ENCODE peak calls at places on chromosomes 12 and 14, in five cellular contexts. One of them, this sample, is unnamed. For H3K9me3 and H3K27me3, the result is how much of the 10 kb centered on the place peaks cover.

GRCh38 chr12:57614178-57614947 is 3.1 kb downstream of the ARHGEF25 start:
- DNase-seq in upper lobe of right lung: no peak
- DNase-seq in CD4-positive, CD25-positive, alpha-beta regulatory T cell: no peak
- DNase-seq in neural progenitor cell: peak
- DNase-seq in psoas muscle: peak
- DNase-seq in this sample: no peak

GRCh38 chr12:78928200-78929074 is 63.9 kb downstream of the SYT1 start:
- DNase-seq in upper lobe of right lung: no peak
- DNase-seq in CD4-positive, CD25-positive, alpha-beta regulatory T cell: no peak
- DNase-seq in neural progenitor cell: no peak
- DNase-seq in psoas muscle: no peak
- DNase-seq in this sample: no peak

GRCh38 chr12:21336656-21337055 is 1.9 kb upstream of the SLCO1A2 start:
- DNase-seq in upper lobe of right lung: no peak
- DNase-seq in CD4-positive, CD25-positive, alpha-beta regulatory T cell: no peak
- DNase-seq in neural progenitor cell: no peak
- DNase-seq in psoas muscle: no peak
- DNase-seq in this sample: no peak

GRCh38 chr12:32870716-32871115 is 25.9 kb downstream of the PKP2 start:
- DNase-seq in upper lobe of right lung: no peak
- DNase-seq in CD4-positive, CD25-positive, alpha-beta regulatory T cell: no peak
- DNase-seq in neural progenitor cell: no peak
- DNase-seq in psoas muscle: no peak
- DNase-seq in this sample: no peak

GRCh38 chr14:100383727-100384158 is 60.6 kb downstream of the SLC25A47 start:
- DNase-seq in upper lobe of right lung: peak
- DNase-seq in CD4-positive, CD25-positive, alpha-beta regulatory T cell: peak
- DNase-seq in neural progenitor cell: peak
- DNase-seq in psoas muscle: peak
- DNase-seq in this sample: peak

GRCh38 chr12:100234166-100234565 is 32.7 kb downstream of the DEPDC4 start:
- DNase-seq in upper lobe of right lung: no peak
- DNase-seq in CD4-positive, CD25-positive, alpha-beta regulatory T cell: no peak
- DNase-seq in neural progenitor cell: no peak
- DNase-seq in psoas muscle: no peak
- DNase-seq in this sample: no peak

GRCh38 chr12:110744176-110744575 is 1.5 kb upstream of the PPP1CC start:
- DNase-seq in upper lobe of right lung: no peak
- DNase-seq in CD4-positive, CD25-positive, alpha-beta regulatory T cell: no peak
- DNase-seq in neural progenitor cell: peak
- DNase-seq in psoas muscle: peak
- DNase-seq in this sample: no peak

GRCh38 chr14:76742961-76743360 is 18.3 kb upstream of the VASH1 start:
- DNase-seq in upper lobe of right lung: no peak
- DNase-seq in CD4-positive, CD25-positive, alpha-beta regulatory T cell: no peak
- DNase-seq in neural progenitor cell: no peak
- DNase-seq in psoas muscle: no peak
- DNase-seq in this sample: no peak

GRCh38 chr14:24353551-24354529 is 14.0 kb upstream of the RIPK3 start:
- DNase-seq in upper lobe of right lung: no peak
- DNase-seq in CD4-positive, CD25-positive, alpha-beta regulatory T cell: no peak
- DNase-seq in neural progenitor cell: no peak
- DNase-seq in psoas muscle: no peak
- DNase-seq in this sample: no peak

GRCh38 chr12:3461391-3461790 is 29.6 kb upstream of the PRMT8 start:
- DNase-seq in upper lobe of right lung: no peak
- DNase-seq in CD4-positive, CD25-positive, alpha-beta regulatory T cell: no peak
- DNase-seq in neural progenitor cell: no peak
- DNase-seq in psoas muscle: no peak
- DNase-seq in this sample: no peak

GRCh38 chr12:129839679-129840078 is 64.1 kb downstream of the TMEM132D start:
- DNase-seq in upper lobe of right lung: no peak
- DNase-seq in CD4-positive, CD25-positive, alpha-beta regulatory T cell: no peak
- DNase-seq in neural progenitor cell: no peak
- DNase-seq in psoas muscle: no peak
- DNase-seq in this sample: no peak

GRCh38 chr12:111673503-111673902 is 12.3 kb downstream of the BRAP start:
- DNase-seq in upper lobe of right lung: no peak
- DNase-seq in CD4-positive, CD25-positive, alpha-beta regulatory T cell: no peak
- DNase-seq in neural progenitor cell: no peak
- DNase-seq in psoas muscle: no peak
- DNase-seq in this sample: no peak

DNA sequence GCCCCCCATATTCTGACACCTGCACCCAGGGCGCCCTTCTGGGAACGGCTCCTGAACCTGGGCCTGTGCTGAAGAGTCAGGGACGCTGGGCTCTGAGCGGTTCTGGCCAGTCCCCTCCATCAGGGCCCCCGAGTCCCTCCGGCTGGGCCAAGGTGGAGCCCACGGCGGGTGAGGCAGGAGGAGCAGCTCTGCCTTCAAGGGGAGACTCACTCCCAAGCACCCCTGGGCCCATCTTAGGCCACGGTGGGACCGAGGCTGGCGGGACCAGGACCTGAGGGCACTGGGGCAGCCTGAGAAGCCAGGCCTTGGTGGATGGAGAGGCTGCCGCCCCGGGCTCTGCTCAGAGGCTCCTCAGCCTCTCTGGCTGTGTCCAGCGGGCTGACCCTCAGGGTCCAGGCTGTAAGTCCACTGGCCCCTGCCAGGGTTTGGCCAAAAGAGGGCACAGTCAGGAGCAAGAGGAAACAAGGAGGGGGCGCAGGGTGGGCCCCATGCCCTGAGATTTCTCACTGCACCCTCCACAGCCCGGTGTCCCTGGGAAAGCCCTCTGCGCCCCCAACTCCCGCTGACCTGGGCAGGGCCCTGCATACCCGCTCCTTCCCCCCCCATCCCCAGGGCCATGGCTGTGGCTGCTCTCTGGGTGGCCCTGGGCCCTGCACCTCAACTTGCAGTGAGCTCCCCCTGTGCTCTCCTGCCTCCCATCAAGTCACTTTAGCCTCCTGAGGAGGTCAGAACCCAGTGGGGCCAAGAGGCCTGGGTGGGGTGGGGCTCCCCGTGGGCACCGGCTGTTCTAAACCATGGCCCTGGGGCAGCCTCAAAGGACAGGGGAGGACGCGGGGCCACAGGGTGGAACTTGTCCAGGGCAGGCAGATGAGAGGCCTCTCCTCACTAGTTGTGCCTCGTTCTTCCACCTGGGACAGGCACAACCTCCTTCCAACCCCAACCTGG is 266.4 kb upstream of the SFSWAP start:
- DNase-seq in upper lobe of right lung: peak
- DNase-seq in CD4-positive, CD25-positive, alpha-beta regulatory T cell: no peak
- DNase-seq in neural progenitor cell: no peak
- DNase-seq in psoas muscle: peak
- DNase-seq in this sample: no peak
- H3K9me3 ChIP-seq in upper lobe of right lung: under half
- H3K9me3 ChIP-seq in CD4-positive, CD25-positive, alpha-beta regulatory T cell: under half
- H3K9me3 ChIP-seq in neural progenitor cell: under half
- H3K9me3 ChIP-seq in psoas muscle: under half
- H3K9me3 ChIP-seq in this sample: under half

GRCh38 chr12:53379389-53380103 is 430 bp upstream of the SP1 start:
- DNase-seq in upper lobe of right lung: peak
- DNase-seq in CD4-positive, CD25-positive, alpha-beta regulatory T cell: peak
- DNase-seq in neural progenitor cell: peak
- DNase-seq in psoas muscle: peak
- DNase-seq in this sample: peak

GRCh38 chr12:53381739-53382630 is 2.0 kb downstream of the SP1 start:
- DNase-seq in upper lobe of right lung: peak
- DNase-seq in CD4-positive, CD25-positive, alpha-beta regulatory T cell: peak
- DNase-seq in neural progenitor cell: peak
- DNase-seq in psoas muscle: peak
- DNase-seq in this sample: peak

GRCh38 chr12:53380797-53381738 is 1.1 kb downstream of the SP1 start:
- DNase-seq in upper lobe of right lung: peak
- DNase-seq in CD4-positive, CD25-positive, alpha-beta regulatory T cell: no peak
- DNase-seq in neural progenitor cell: peak
- DNase-seq in psoas muscle: no peak
- DNase-seq in this sample: no peak

GRCh38 chr12:53380104-53380796 is at the start of gene SP1:
- DNase-seq in upper lobe of right lung: peak
- DNase-seq in CD4-positive, CD25-positive, alpha-beta regulatory T cell: peak
- DNase-seq in neural progenitor cell: peak
- DNase-seq in psoas muscle: peak
- DNase-seq in this sample: peak

GRCh38 chr12:53383258-53383657 is 3.3 kb downstream of the SP1 start:
- DNase-seq in upper lobe of right lung: peak
- DNase-seq in CD4-positive, CD25-positive, alpha-beta regulatory T cell: no peak
- DNase-seq in neural progenitor cell: no peak
- DNase-seq in psoas muscle: no peak
- DNase-seq in this sample: no peak
- H3K27ac ChIP-seq in upper lobe of right lung: no peak
- H3K27ac ChIP-seq in CD4-positive, CD25-positive, alpha-beta regulatory T cell: no peak
- H3K27ac ChIP-seq in neural progenitor cell: no peak
- H3K27ac ChIP-seq in psoas muscle: peak
- H3K27ac ChIP-seq in this sample: no peak

DNA sequence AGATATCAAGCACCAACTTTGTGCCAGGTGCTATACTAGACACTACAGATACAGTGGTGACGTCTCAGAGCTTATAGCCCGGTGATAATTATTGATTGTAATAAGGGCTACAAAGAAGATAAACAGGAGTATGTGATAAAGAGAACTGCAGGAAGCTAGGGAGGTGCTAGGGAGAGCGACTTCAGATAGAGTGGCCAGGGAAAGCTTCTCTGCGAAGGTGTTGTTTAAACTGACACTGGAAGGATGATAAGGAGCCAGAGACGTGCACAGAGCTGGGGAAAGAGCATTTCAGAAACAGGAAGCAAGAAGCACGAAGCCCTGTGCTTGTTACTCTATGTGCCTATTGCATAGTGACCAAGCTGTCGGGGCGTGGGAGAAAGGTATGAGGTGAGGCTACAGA is 48.1 kb upstream of the OTX2 start:
- DNase-seq in upper lobe of right lung: no peak
- DNase-seq in CD4-positive, CD25-positive, alpha-beta regulatory T cell: no peak
- DNase-seq in neural progenitor cell: no peak
- DNase-seq in psoas muscle: no peak
- DNase-seq in this sample: no peak
- H3K27me3 ChIP-seq in upper lobe of right lung: under half
- H3K27me3 ChIP-seq in CD4-positive, CD25-positive, alpha-beta regulatory T cell: under half
- H3K27me3 ChIP-seq in neural progenitor cell: under half
- H3K27me3 ChIP-seq in psoas muscle: under half
- H3K27me3 ChIP-seq in this sample: under half

GRCh38 chr14:37587881-37588666 is 7.0 kb downstream of the FOXA1 start:
- DNase-seq in upper lobe of right lung: peak
- DNase-seq in CD4-positive, CD25-positive, alpha-beta regulatory T cell: no peak
- DNase-seq in neural progenitor cell: peak
- DNase-seq in psoas muscle: no peak
- DNase-seq in this sample: no peak
- H3K9me3 ChIP-seq in upper lobe of right lung: under half
- H3K9me3 ChIP-seq in CD4-positive, CD25-positive, alpha-beta regulatory T cell: under half
- H3K9me3 ChIP-seq in neural progenitor cell: under half
- H3K9me3 ChIP-seq in psoas muscle: under half
- H3K9me3 ChIP-seq in this sample: under half

GRCh38 chr14:63902375-63902976 is 49.7 kb downstream of the SYNE2 start:
- DNase-seq in upper lobe of right lung: no peak
- DNase-seq in CD4-positive, CD25-positive, alpha-beta regulatory T cell: no peak
- DNase-seq in neural progenitor cell: no peak
- DNase-seq in psoas muscle: no peak
- DNase-seq in this sample: no peak
- H3K27ac ChIP-seq in upper lobe of right lung: peak
- H3K27ac ChIP-seq in CD4-positive, CD25-positive, alpha-beta regulatory T cell: no peak
- H3K27ac ChIP-seq in neural progenitor cell: no peak
- H3K27ac ChIP-seq in psoas muscle: no peak
- H3K27ac ChIP-seq in this sample: no peak